ENCODE peak calls at places on chromosome 9, in four cellular contexts. One of them, this sample, is unnamed.

GRCh38 chr9:76634356-76635054 is 129.7 kb upstream of the PCA3 start:
- DNase-seq in HepG2: peak
- DNase-seq in K562: no peak
- DNase-seq in GM12878: no peak
- DNase-seq in this sample: peak

GRCh38 chr9:122377241-122378164 is 6.7 kb downstream of the PTGS1 start:
- DNase-seq in GM12878: no peak
- DNase-seq in HepG2: no peak
- DNase-seq in K562: peak
- DNase-seq in this sample: no peak

GRCh38 chr9:133424187-133424586 is 2.0 kb downstream of the ADAMTS13 start:
- DNase-seq in GM12878: no peak
- DNase-seq in K562: no peak
- DNase-seq in HepG2: no peak
- DNase-seq in this sample: no peak

GRCh38 chr9:105967798-105968197 is 273.5 kb downstream of the TMEM38B start:
- DNase-seq in HepG2: no peak
- DNase-seq in K562: no peak
- DNase-seq in GM12878: no peak
- DNase-seq in this sample: no peak

GRCh38 chr9:6931913-6932312 is 174.1 kb downstream of the KDM4C start:
- DNase-seq in HepG2: peak
- DNase-seq in K562: peak
- DNase-seq in GM12878: no peak
- DNase-seq in this sample: peak

GRCh38 chr9:132141948-132142594 is 19.8 kb upstream of the NTNG2 start:
- DNase-seq in K562: no peak
- DNase-seq in HepG2: no peak
- DNase-seq in GM12878: no peak
- DNase-seq in this sample: peak

GRCh38 chr9:103837940-103838339 is 256.2 kb upstream of the SMC2 start:
- DNase-seq in HepG2: no peak
- DNase-seq in K562: no peak
- DNase-seq in GM12878: no peak
- DNase-seq in this sample: no peak

GRCh38 chr9:130745829-130746228 is 52.2 kb downstream of the EXOSC2 start:
- DNase-seq in K562: peak
- DNase-seq in HepG2: no peak
- DNase-seq in GM12878: no peak
- DNase-seq in this sample: no peak

GRCh38 chr9:126116351-126117157 is 210.1 kb upstream of the MVB12B start:
- DNase-seq in K562: no peak
- DNase-seq in HepG2: no peak
- DNase-seq in GM12878: no peak
- DNase-seq in this sample: no peak

GRCh38 chr9:129027685-129028191 is 393 bp downstream of the SH3GLB2 start:
- DNase-seq in HepG2: peak
- DNase-seq in GM12878: no peak
- DNase-seq in K562: peak
- DNase-seq in this sample: peak

GRCh38 chr9:85658716-85659115 is 83.0 kb downstream of the AGTPBP1 start:
- DNase-seq in HepG2: no peak
- DNase-seq in K562: no peak
- DNase-seq in GM12878: no peak
- DNase-seq in this sample: no peak

GRCh38 chr9:114852050-114852594 is 46.3 kb upstream of the TNFSF15 start:
- DNase-seq in HepG2: no peak
- DNase-seq in GM12878: no peak
- DNase-seq in K562: no peak
- DNase-seq in this sample: no peak

GRCh38 chr9:114153761-114154596 is 1.4 kb upstream of the COL27A1 start:
- DNase-seq in GM12878: no peak
- DNase-seq in K562: no peak
- DNase-seq in HepG2: peak
- DNase-seq in this sample: peak

GRCh38 chr9:37575921-37576721 is at the start of gene FBXO10:
- DNase-seq in K562: peak
- DNase-seq in GM12878: no peak
- DNase-seq in HepG2: no peak
- DNase-seq in this sample: peak

GRCh38 chr9:121700165-121700830 is 48.9 kb downstream of the DAB2IP start:
- DNase-seq in HepG2: no peak
- DNase-seq in GM12878: no peak
- DNase-seq in K562: no peak
- DNase-seq in this sample: peak

GRCh38 chr9:125759812-125760134 is 12.6 kb downstream of the PBX3 start:
- DNase-seq in K562: no peak
- DNase-seq in HepG2: no peak
- DNase-seq in GM12878: no peak
- DNase-seq in this sample: no peak

GRCh38 chr9:104774831-104775573 is 11.1 kb downstream of the NIPSNAP3B start:
- DNase-seq in GM12878: peak
- DNase-seq in HepG2: no peak
- DNase-seq in K562: peak
- DNase-seq in this sample: no peak

GRCh38 chr9:96061293-96061987 is 185.9 kb downstream of the ERCC6L2 start:
- DNase-seq in HepG2: peak
- DNase-seq in GM12878: no peak
- DNase-seq in K562: peak
- DNase-seq in this sample: peak

GRCh38 chr9:130183133-130183762 is 11.0 kb downstream of the NCS1 start:
- DNase-seq in K562: no peak
- DNase-seq in HepG2: peak
- DNase-seq in GM12878: no peak
- DNase-seq in this sample: peak

GRCh38 chr9:26462213-26462612 is 430.4 kb downstream of the CAAP1 start:
- DNase-seq in HepG2: peak
- DNase-seq in K562: no peak
- DNase-seq in GM12878: no peak
- DNase-seq in this sample: no peak

GRCh38 chr9:75891277-75892167 is 1.0 kb downstream of the PCSK5 start:
- DNase-seq in HepG2: no peak
- DNase-seq in K562: peak
- DNase-seq in GM12878: no peak
- DNase-seq in this sample: peak

GRCh38 chr9:85647571-85647970 is 94.2 kb downstream of the AGTPBP1 start:
- DNase-seq in K562: no peak
- DNase-seq in HepG2: no peak
- DNase-seq in GM12878: peak
- DNase-seq in this sample: no peak

GRCh38 chr9:122191519-122191918 is 31.8 kb downstream of the MORN5 start:
- DNase-seq in K562: no peak
- DNase-seq in GM12878: no peak
- DNase-seq in HepG2: no peak
- DNase-seq in this sample: no peak

GRCh38 chr9:130765135-130766030 is 69.7 kb upstream of the ABL1 start:
- DNase-seq in HepG2: no peak
- DNase-seq in GM12878: peak
- DNase-seq in K562: no peak
- DNase-seq in this sample: no peak

GRCh38 chr9:133714606-133715294 is 23.4 kb downstream of the SARDH start:
- DNase-seq in GM12878: no peak
- DNase-seq in HepG2: peak
- DNase-seq in K562: no peak
- DNase-seq in this sample: no peak

GRCh38 chr9:113930384-113930783 is 54.3 kb downstream of the ZNF618 start:
- DNase-seq in K562: no peak
- DNase-seq in GM12878: no peak
- DNase-seq in HepG2: no peak
- DNase-seq in this sample: no peak

GRCh38 chr9:126505697-126506346 is 107.9 kb upstream of the LMX1B start:
- DNase-seq in HepG2: no peak
- DNase-seq in GM12878: no peak
- DNase-seq in K562: no peak
- DNase-seq in this sample: no peak

GRCh38 chr9:70607926-70608325 is 193.5 kb upstream of the KLF9 start:
- DNase-seq in GM12878: no peak
- DNase-seq in K562: no peak
- DNase-seq in HepG2: no peak
- DNase-seq in this sample: no peak

GRCh38 chr9:20570086-20570485 is 52.2 kb downstream of the MLLT3 start:
- DNase-seq in GM12878: no peak
- DNase-seq in K562: no peak
- DNase-seq in HepG2: no peak
- DNase-seq in this sample: peak

GRCh38 chr9:93468763-93469456 is 15.5 kb upstream of the FAM120AOS start:
- DNase-seq in GM12878: no peak
- DNase-seq in HepG2: no peak
- DNase-seq in K562: no peak
- DNase-seq in this sample: peak

GRCh38 chr9:127174386-127175318 is 52.2 kb upstream of the ANGPTL2 start:
- DNase-seq in K562: no peak
- DNase-seq in GM12878: no peak
- DNase-seq in HepG2: no peak
- DNase-seq in this sample: no peak

GRCh38 chr9:110640736-110641135 is 27.9 kb upstream of the MUSK start:
- DNase-seq in K562: no peak
- DNase-seq in GM12878: no peak
- DNase-seq in HepG2: no peak
- DNase-seq in this sample: no peak
- TF ChIP-seq POLR2AphosphoS2 in K562: no peak
- TF ChIP-seq POLR2AphosphoS2 in GM12878: no peak
- TF ChIP-seq POLR2AphosphoS2 in HepG2: no peak
- TF ChIP-seq POLR2AphosphoS2 in this sample: no peak

GRCh38 chr9:23321049-23321448 is 505.0 kb downstream of the ELAVL2 start:
- DNase-seq in K562: no peak
- DNase-seq in GM12878: no peak
- DNase-seq in HepG2: no peak
- DNase-seq in this sample: no peak
- TF ChIP-seq ESRRA in K562: no peak
- TF ChIP-seq ESRRA in GM12878: no peak
- TF ChIP-seq ESRRA in HepG2: no peak
- TF ChIP-seq ESRRA in this sample: no peak

GRCh38 chr9:69035438-69036316 is at the start of gene FXN:
- DNase-seq in HepG2: peak
- DNase-seq in K562: peak
- DNase-seq in GM12878: peak
- DNase-seq in this sample: peak
- TF ChIP-seq POLR2A in HepG2: peak
- TF ChIP-seq POLR2A in K562: peak
- TF ChIP-seq POLR2A in GM12878: peak
- TF ChIP-seq POLR2A in this sample: peak

DNA sequence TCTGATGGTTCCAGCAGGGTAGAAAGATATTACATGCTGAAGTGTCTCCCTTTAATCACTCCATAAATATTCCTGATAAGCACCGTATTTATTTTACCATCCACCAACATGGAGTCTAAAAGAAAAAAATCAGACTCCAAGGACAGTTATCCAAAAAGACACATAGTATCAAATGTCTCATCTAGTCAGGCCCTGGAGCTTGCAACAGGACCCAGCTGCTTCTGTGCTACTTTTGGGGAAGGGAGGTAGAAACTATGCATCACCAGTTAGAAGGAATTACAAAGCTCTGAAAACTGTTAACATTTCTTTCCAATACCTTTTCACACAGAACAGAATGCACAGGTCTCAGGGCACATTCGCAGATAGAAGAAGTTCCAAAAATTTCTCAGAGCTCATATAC is 88.2 kb downstream of the S1PR3 start:
- DNase-seq in GM12878: no peak
- DNase-seq in K562: no peak
- DNase-seq in HepG2: no peak
- DNase-seq in this sample: no peak
- TF ChIP-seq POLR2AphosphoS2 in GM12878: no peak
- TF ChIP-seq POLR2AphosphoS2 in K562: no peak
- TF ChIP-seq POLR2AphosphoS2 in HepG2: no peak
- TF ChIP-seq POLR2AphosphoS2 in this sample: no peak

DNA sequence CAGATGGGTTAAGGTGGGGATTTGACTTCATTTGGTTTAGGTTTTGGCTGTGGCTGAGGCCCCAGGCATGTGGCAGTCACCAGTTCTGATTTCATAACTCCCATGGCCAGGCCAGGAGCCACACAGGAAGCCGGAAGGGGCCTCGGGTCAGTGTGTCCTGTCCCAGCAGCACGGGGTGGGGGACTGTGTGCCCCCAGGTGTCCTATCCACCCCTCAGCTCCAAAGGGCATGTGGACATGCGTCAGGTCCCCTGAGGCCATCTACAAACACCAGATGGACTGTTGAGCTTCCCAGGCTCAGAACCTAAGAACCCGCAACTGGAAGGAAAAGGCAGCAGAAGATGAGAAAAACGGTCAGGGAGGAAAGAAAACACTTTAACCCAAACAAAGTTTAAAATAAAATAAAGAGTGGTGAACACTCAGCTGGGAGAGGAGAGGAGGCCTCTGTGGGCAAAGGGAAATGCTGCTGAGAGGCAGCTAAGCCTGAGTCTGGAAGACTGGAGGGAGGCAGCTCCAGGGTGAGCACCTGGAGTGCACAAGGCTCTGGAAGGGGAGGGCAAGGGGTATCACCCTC is 260.8 kb downstream of the AUH start:
- DNase-seq in GM12878: no peak
- DNase-seq in K562: no peak
- DNase-seq in HepG2: peak
- DNase-seq in this sample: no peak
- TF ChIP-seq ESRRA in GM12878: no peak
- TF ChIP-seq ESRRA in K562: no peak
- TF ChIP-seq ESRRA in HepG2: peak
- TF ChIP-seq ESRRA in this sample: no peak

GRCh38 chr9:88387035-88387732 is 1.1 kb upstream of the SPIN1 start:
- DNase-seq in K562: peak
- DNase-seq in HepG2: peak
- DNase-seq in GM12878: no peak
- DNase-seq in this sample: peak

GRCh38 chr9:88387733-88388202 is 476 bp upstream of the SPIN1 start:
- DNase-seq in K562: no peak
- DNase-seq in HepG2: peak
- DNase-seq in GM12878: no peak
- DNase-seq in this sample: peak

GRCh38 chr9:88390371-88390990 is 2.2 kb downstream of the SPIN1 start:
- DNase-seq in K562: no peak
- DNase-seq in HepG2: no peak
- DNase-seq in GM12878: no peak
- DNase-seq in this sample: no peak

GRCh38 chr9:88388203-88388885 is at the start of gene SPIN1:
- DNase-seq in HepG2: peak
- DNase-seq in K562: peak
- DNase-seq in GM12878: no peak
- DNase-seq in this sample: peak

DNA sequence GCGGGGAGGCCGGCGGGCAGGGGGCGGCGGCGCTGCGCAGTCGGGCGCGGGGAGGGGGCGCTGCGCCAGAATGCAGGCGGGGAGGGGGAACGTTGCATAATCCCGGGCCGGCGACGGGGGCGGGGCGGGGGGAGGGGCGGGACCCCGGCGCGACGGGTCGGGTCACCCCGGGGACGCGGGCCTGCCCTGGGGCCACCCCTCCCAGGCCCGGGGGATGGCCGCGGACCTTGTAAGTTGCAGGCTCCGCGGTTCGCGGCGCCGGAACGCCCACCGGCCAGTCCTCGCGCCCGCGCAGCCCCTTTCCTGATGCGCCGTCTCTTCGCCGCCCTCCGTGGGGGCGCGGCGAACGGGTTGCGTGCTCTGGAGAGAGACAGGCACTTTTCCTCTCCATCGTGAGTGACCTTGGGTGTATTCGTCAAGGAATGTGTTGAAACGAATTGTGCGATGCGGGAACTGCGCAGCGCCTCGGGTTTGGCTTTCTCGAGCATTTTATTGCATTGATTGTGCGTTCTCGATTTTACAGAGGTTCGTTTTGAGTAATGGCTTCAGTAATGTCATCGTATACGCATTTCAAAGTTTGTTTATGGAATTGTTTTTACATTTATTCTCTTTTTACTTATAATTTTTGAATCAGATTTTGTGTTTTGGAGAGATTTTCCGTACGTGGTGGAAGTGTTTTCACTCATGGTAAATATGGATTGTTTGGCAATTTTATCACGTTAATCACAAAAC is 808 bp downstream of the SPIN1 start:
- DNase-seq in K562: peak
- DNase-seq in HepG2: peak
- DNase-seq in GM12878: no peak
- DNase-seq in this sample: peak
- TF ChIP-seq POLR2A in K562: no peak
- TF ChIP-seq POLR2A in HepG2: no peak
- TF ChIP-seq POLR2A in GM12878: peak
- TF ChIP-seq POLR2A in this sample: no peak

This sample was measured in A549.